ENCODE peak calls at places on chromosomes 11 and 22, in seven cellular contexts. U, J, P, Y, B, X and Z are unnamed samples.

GRCh38 chr22:42697542-42698013 is 23.1 kb downstream of the A4GALT start:
- DNase-seq in J (peak; percentile 80), B (peak; percentile 79), Y (peak; percentile 49), X (peak; percentile 93), P (no peak), U (no peak), Z (peak; percentile 51)

GRCh38 chr11:9838961-9839360 is 175.1 kb downstream of the SWAP70 start:
- DNase-seq in Y (no peak), B (peak; percentile 61), U (no peak), J (no peak), P (no peak), X (no peak), Z (peak; percentile 72)

GRCh38 chr11:83007477-83007876 is 64.2 kb downstream of the RAB30 start:
- DNase-seq in Y (no peak), J (no peak), X (no peak), B (no peak), P (no peak), U (no peak), Z (no peak)

GRCh38 chr22:43014062-43014875 is 680 bp downstream of the PACSIN2 start:
- DNase-seq in B (peak; percentile 65), Y (no peak), X (peak; percentile 31), J (no peak), U (peak; percentile 13), P (peak; percentile 65), Z (no peak)

GRCh38 chr11:230431-230830 is 5.7 kb downstream of the SIRT3 start:
- DNase-seq in B (no peak), U (no peak), J (no peak), Y (no peak), P (no peak), X (no peak), Z (no peak)

GRCh38 chr11:118659314-118659939 is 20.0 kb downstream of the TREH start:
- DNase-seq in J (peak; percentile 71), B (peak; percentile 94), U (peak; percentile 74), X (peak; percentile 93), P (peak; percentile 99), Y (peak; percentile 65), Z (peak; percentile 66)

GRCh38 chr11:107496011-107496410 is 38.4 kb upstream of the CWF19L2 start:
- DNase-seq in P (no peak), X (no peak), U (no peak), J (peak; percentile 88), Y (no peak), B (no peak), Z (peak; percentile 77)

GRCh38 chr11:44097821-44098220 is 2.3 kb downstream of the EXT2 start:
- DNase-seq in P (no peak), Y (no peak), X (no peak), J (no peak), B (no peak), U (no peak), Z (peak; percentile 53)

GRCh38 chr22:48943567-48944432 is 883.9 kb downstream of the BRD1 start:
- DNase-seq in Y (no peak), P (peak; percentile 38), X (no peak), J (no peak), U (no peak), B (peak; percentile 74), Z (no peak)

GRCh38 chr11:76083563-76084451 is 122.5 kb downstream of the WNT11 start:
- DNase-seq in Y (no peak), J (peak; percentile 70), U (no peak), X (no peak), P (no peak), B (peak; percentile 45), Z (no peak)

GRCh38 chr11:31233425-31233824 is 136.1 kb downstream of the DCDC1 start:
- DNase-seq in B (peak; percentile 40), X (no peak), J (peak; percentile 2), P (no peak), Y (peak; percentile 29), U (no peak), Z (no peak)

GRCh38 chr11:12046636-12047236 is 38.3 kb upstream of the DKK3 start:
- DNase-seq in P (no peak), B (no peak), X (no peak), Y (no peak), J (no peak), U (no peak), Z (peak; percentile 32)